ENCODE peak calls at places on chromosomes 11 and 22, in four cellular contexts. B is kidney epithelial cell, V is transverse colon, W is mammary epithelial cell. C is an unnamed sample. For H3K27me3, the result is how much of the 10 kb centered on the place peaks cover.

GRCh38 chr11:87038235-87038960 is 664 bp downstream of the TMEM135 start:
- DNase-seq in B (no peak), V (no peak), W (no peak), C (no peak)

GRCh38 chr11:71473793-71474080 is 20.7 kb downstream of the NADSYN1 start:
- DNase-seq in B (no peak), W (no peak), V (no peak), C (no peak)

GRCh38 chr11:86952933-86953637 is 2.1 kb downstream of the FZD4 start:
- DNase-seq in V (no peak), W (no peak), B (no peak), C (no peak)

GRCh38 chr11:117584056-117584830 is 212.8 kb downstream of the DSCAML1 start:
- DNase-seq in B (no peak), W (no peak), V (no peak), C (no peak)

GRCh38 chr11:107385361-107385982 is 72.2 kb downstream of the CWF19L2 start:
- DNase-seq in V (no peak), W (peak), B (no peak), C (no peak)

GRCh38 chr22:17775781-17776470 is 1.7 kb upstream of the BID start:
- DNase-seq in W (no peak), V (no peak), B (no peak), C (no peak)

GRCh38 chr11:13152736-13153541 is 124.7 kb upstream of the BMAL1 start:
- DNase-seq in W (no peak), V (no peak), B (no peak), C (no peak)

GRCh38 chr11:131591051-131591461 is 220.6 kb downstream of the NTM start:
- DNase-seq in B (no peak), V (no peak), W (no peak), C (no peak)

GRCh38 chr22:49774499-49775151 is 53.0 kb downstream of the BRD1 start:
- DNase-seq in V (no peak), W (no peak), B (no peak), C (no peak)

GRCh38 chr11:27452147-27452546 is 20.4 kb downstream of the LGR4 start:
- DNase-seq in B (no peak), W (no peak), V (no peak), C (no peak)

GRCh38 chr11:2265854-2266585 is 4.4 kb downstream of the ASCL2 start:
- DNase-seq in B (no peak), V (no peak), W (no peak), C (no peak)

GRCh38 chr11:6418199-6418957 is 516 bp downstream of the APBB1 start:
- DNase-seq in V (peak), W (no peak), B (no peak), C (no peak)

GRCh38 chr22:32588063-32588462 is 113.5 kb downstream of the FBXO7 start:
- DNase-seq in B (no peak), W (no peak), V (no peak), C (no peak)

GRCh38 chr11:2921261-2921660 is 8.0 kb downstream of the PHLDA2 start:
- DNase-seq in V (no peak), B (no peak), W (no peak), C (no peak)

GRCh38 chr22:25696763-25697710 is 45.0 kb upstream of the MYO18B start:
- DNase-seq in W (no peak), V (no peak), B (no peak), C (no peak)

GRCh38 chr11:123920943-123921342 is 18.5 kb upstream of the OR4D5 start:
- DNase-seq in B (no peak), V (no peak), W (no peak), C (no peak)

GRCh38 chr11:95661159-95661558 is 128.4 kb downstream of the FAM76B start:
- DNase-seq in B (no peak), W (no peak), V (no peak), C (no peak)

GRCh38 chr22:44184006-44184405 is 3.3 kb downstream of the PARVG start:
- DNase-seq in V (no peak), B (no peak), W (no peak), C (no peak)

GRCh38 chr11:31799794-31800397 is 11.2 kb downstream of the PAX6 start:
- DNase-seq in W (no peak), V (no peak), B (no peak), C (no peak)

GRCh38 chr11:46309669-46310288 is 32.3 kb downstream of the CREB3L1 start:
- DNase-seq in V (no peak), W (no peak), B (no peak), C (no peak)

GRCh38 chr22:35315855-35316745 is 16.4 kb downstream of the TOM1 start:
- DNase-seq in V (no peak), W (no peak), B (no peak), C (no peak)

GRCh38 chr22:41197808-41198585 is 7.1 kb upstream of the L3MBTL2 start:
- DNase-seq in V (peak), W (no peak), B (no peak), C (no peak)

GRCh38 chr11:72228229-72228843 is 3.8 kb downstream of the INPPL1 start:
- DNase-seq in V (no peak), W (peak), B (no peak), C (no peak)

GRCh38 chr11:46248270-46249102 is 29.0 kb upstream of the CREB3L1 start:
- DNase-seq in B (peak), W (peak), V (no peak), C (peak)

GRCh38 chr11:46348986-46349401 is 1.7 kb downstream of the DGKZ start:
- DNase-seq in V (peak), B (no peak), W (no peak), C (no peak)

GRCh38 chr11:88327061-88327460 is 10.5 kb downstream of the CTSC start:
- DNase-seq in B (no peak), V (no peak), W (no peak), C (no peak)

GRCh38 chr11:78188012-78188808 is at the start of gene KCTD21:
- DNase-seq in V (peak), B (peak), W (peak), C (peak)

GRCh38 chr11:62996271-62996670 is 11.5 kb upstream of the SLC22A6 start:
- DNase-seq in B (no peak), W (no peak), V (no peak), C (no peak)

GRCh38 chr11:92852946-92853345 is 116.5 kb upstream of the MTNR1B start:
- DNase-seq in V (peak), B (no peak), W (peak), C (no peak)

GRCh38 chr11:47765086-47765485 is 2.1 kb downstream of the FNBP4 start:
- DNase-seq in W (no peak), V (no peak), B (no peak), C (no peak)
- H3K4me3 ChIP-seq in W (peak), V (no peak), B (peak), C (no peak)

GRCh38 chr11:118638726-118639125 is 31.3 kb downstream of the PHLDB1 start:
- DNase-seq in W (no peak), V (no peak), B (no peak), C (no peak)

GRCh38 chr11:118639899-118640298 is 32.5 kb downstream of the PHLDB1 start:
- DNase-seq in W (no peak), V (no peak), B (no peak), C (no peak)

GRCh38 chr11:118643142-118643994 is 36.0 kb downstream of the PHLDB1 start:
- DNase-seq in V (no peak), W (no peak), B (no peak), C (no peak)

GRCh38 chr11:118641463-118642019 is 34.1 kb downstream of the PHLDB1 start:
- DNase-seq in V (peak), W (peak), B (no peak), C (no peak)

GRCh38 chr11:118640332-118641154 is 33.1 kb downstream of the PHLDB1 start:
- DNase-seq in W (no peak), V (no peak), B (no peak), C (no peak)
- TF ChIP-seq CTCF in W (peak), V (peak), B (peak), C (no peak)

GRCh38 chr11:73812234-73812633 is 24.6 kb downstream of the MRPL48 start:
- DNase-seq in V (no peak), W (no peak), B (no peak), C (no peak)
- H3K27me3 ChIP-seq in V (under half), W (under half), B (under half), C (under half)

GRCh38 chr22:47088480-47089145 is 326.2 kb downstream of the TBC1D22A start:
- DNase-seq in B (no peak), V (no peak), W (no peak), C (no peak)

GRCh38 chr22:47090591-47091240 is 328.3 kb downstream of the TBC1D22A start:
- DNase-seq in V (no peak), W (peak), B (no peak), C (no peak)

GRCh38 chr22:47091241-47091691 is 328.8 kb downstream of the TBC1D22A start:
- DNase-seq in B (no peak), V (no peak), W (peak), C (no peak)

GRCh38 chr22:47089374-47089773 is 326.9 kb downstream of the TBC1D22A start:
- DNase-seq in V (no peak), W (no peak), B (no peak), C (no peak)

DNA sequence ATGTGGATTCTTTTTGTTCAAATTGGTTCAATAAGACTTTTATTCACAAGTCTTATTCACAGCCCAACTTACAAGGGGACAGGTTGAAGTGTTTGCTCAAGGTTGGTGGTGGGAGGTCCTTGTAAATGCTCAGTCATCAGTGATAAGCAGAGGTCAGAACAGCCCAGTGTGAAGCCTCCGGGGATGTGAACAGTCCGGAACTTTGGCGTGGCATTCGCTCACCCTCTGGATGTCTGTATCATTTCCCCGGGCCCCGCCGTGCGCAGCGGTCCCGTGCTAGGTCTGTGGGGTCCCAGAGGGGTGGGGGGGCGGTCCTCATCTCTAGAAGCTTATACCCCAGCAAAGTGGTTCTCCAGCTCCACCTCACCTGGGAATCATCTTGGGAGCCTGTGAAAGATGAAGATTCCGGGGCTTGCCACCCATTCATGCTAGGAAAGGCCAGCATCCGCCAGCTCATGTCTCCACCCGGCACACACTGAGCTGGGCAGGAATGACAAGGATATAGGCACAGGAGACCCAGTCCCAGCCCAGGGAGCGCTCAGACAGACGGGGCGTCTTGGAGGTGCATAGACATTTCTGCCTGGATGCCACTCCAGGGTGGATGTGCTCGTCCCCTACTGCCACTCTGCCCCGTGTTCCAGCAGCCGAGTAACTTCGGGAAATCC is 327.5 kb downstream of the TBC1D22A start:
- DNase-seq in V (no peak), B (no peak), W (no peak), C (no peak)
- H3K4me3 ChIP-seq in V (no peak), B (no peak), W (no peak), C (no peak)

C was measured in BJ.